ENCODE peak calls at places on chromosomes 2 and 18, in ten cellular contexts. Q is body of pancreas, B is upper lobe of left lung, S is spleen, R is suprapubic skin, F is A549, N is gastrocnemius medialis, X is IMR-90, I is heart left ventricle, G is K562. K is an unnamed sample.

GRCh38 chr2:105488198-105488757 is 89.4 kb upstream of the FHL2 start:
- DNase-seq in Q (no peak), B (no peak), S (no peak), R (no peak), F (no peak), N (peak; percentile 65), X (no peak), I (peak; percentile 87), G (no peak), K (no peak)

GRCh38 chr18:53033128-53033527 is 693.1 kb downstream of the DCC start:
- DNase-seq in Q (no peak), B (peak; percentile 20), S (no peak), R (no peak), F (no peak), N (no peak), X (no peak), I (no peak), G (no peak), K (no peak)

GRCh38 chr2:179703702-179704101 is 157.7 kb downstream of the ZNF385B start:
- DNase-seq in Q (no peak), B (no peak), S (no peak), R (no peak), F (no peak), N (no peak), X (no peak), I (no peak), G (no peak), K (no peak)

GRCh38 chr2:127145255-127145899 is 38.4 kb upstream of the BIN1 start:
- DNase-seq in Q (no peak), B (no peak), S (no peak), R (no peak), F (no peak), N (peak; percentile 72), X (peak; percentile 27), I (no peak), G (no peak), K (no peak)

GRCh38 chr2:98822301-98823164 is 91.6 kb upstream of the MGAT4A start:
- DNase-seq in Q (peak; percentile 44), B (peak; percentile 65), S (peak; percentile 94), R (no peak), F (no peak), N (no peak), X (no peak), I (peak; percentile 74), G (no peak), K (peak; percentile 88)

GRCh38 chr2:216799873-216800421 is 59.9 kb downstream of the TNP1 start:
- DNase-seq in Q (no peak), B (no peak), S (no peak), R (no peak), F (no peak), N (peak; percentile 91), X (peak; percentile 74), I (no peak), G (peak; percentile 27), K (peak; percentile 63)

GRCh38 chr2:133177196-133177595 is 391.1 kb downstream of the NCKAP5 start:
- DNase-seq in Q (no peak), B (no peak), S (no peak), R (no peak), F (no peak), N (no peak), X (peak; percentile 33), I (no peak), G (no peak), K (no peak)

GRCh38 chr2:167487728-167488127 is 599.4 kb downstream of the XIRP2 start:
- DNase-seq in Q (no peak), B (no peak), S (no peak), R (no peak), F (no peak), N (no peak), X (no peak), I (no peak), G (no peak), K (no peak)

GRCh38 chr2:237352279-237352845 is 61.6 kb downstream of the COL6A3 start:
- DNase-seq in Q (no peak), B (no peak), S (no peak), R (no peak), F (no peak), N (no peak), X (no peak), I (no peak), G (no peak), K (no peak)

GRCh38 chr2:28696261-28696660 is 55.4 kb upstream of the PPP1CB start:
- DNase-seq in Q (no peak), B (no peak), S (no peak), R (no peak), F (no peak), N (no peak), X (no peak), I (no peak), G (no peak), K (no peak)

GRCh38 chr2:42809876-42810125 is 17.4 kb upstream of the HAAO start:
- DNase-seq in Q (peak; percentile 86), B (peak; percentile 85), S (peak; percentile 96), R (peak; percentile 93), F (peak; percentile 80), N (peak; percentile 73), X (peak; percentile 77), I (peak; percentile 90), G (peak; percentile 91), K (no peak)

GRCh38 chr2:26485725-26486418 is 7.9 kb upstream of the OTOF start:
- DNase-seq in Q (no peak), B (no peak), S (peak; percentile 39), R (no peak), F (no peak), N (no peak), X (no peak), I (no peak), G (no peak), K (no peak)

GRCh38 chr2:5690231-5690630 is 2.0 kb upstream of the SOX11 start:
- DNase-seq in Q (no peak), B (no peak), S (no peak), R (no peak), F (no peak), N (no peak), X (peak; percentile 28), I (no peak), G (no peak), K (no peak)

GRCh38 chr2:174863183-174863582 is 98.9 kb upstream of the CHRNA1 start:
- DNase-seq in Q (no peak), B (no peak), S (no peak), R (no peak), F (no peak), N (no peak), X (no peak), I (no peak), G (no peak), K (no peak)

GRCh38 chr2:58006952-58007284 is 39.7 kb upstream of the VRK2 start:
- DNase-seq in Q (no peak), B (no peak), S (no peak), R (no peak), F (no peak), N (no peak), X (no peak), I (no peak), G (no peak), K (no peak)

GRCh38 chr2:7588295-7588694 is 671.1 kb downstream of the RNF144A start:
- DNase-seq in Q (no peak), B (no peak), S (no peak), R (no peak), F (no peak), N (no peak), X (no peak), I (no peak), G (no peak), K (no peak)

GRCh38 chr2:220029013-220029412 is 401.6 kb downstream of the SLC4A3 start:
- DNase-seq in Q (no peak), B (no peak), S (no peak), R (no peak), F (no peak), N (no peak), X (no peak), I (no peak), G (no peak), K (no peak)

GRCh38 chr2:118312963-118313756 is 224.9 kb downstream of the INSIG2 start:
- DNase-seq in Q (no peak), B (no peak), S (no peak), R (no peak), F (no peak), N (peak; percentile 22), X (no peak), I (no peak), G (no peak), K (no peak)
- TF ChIP-seq CTCF in Q (no peak), B (no peak), S (no peak), R (no peak), F (no peak), N (no peak), X (no peak), I (no peak), G (no peak), K (no peak)

GRCh38 chr2:233075966-233076339 is 15.8 kb downstream of the INPP5D start:
- DNase-seq in Q (no peak), B (no peak), S (no peak), R (peak; percentile 37), F (no peak), N (no peak), X (no peak), I (no peak), G (no peak), K (peak; percentile 75)
- TF ChIP-seq POLR2A in Q (no peak), B (peak; percentile 26), S (peak; percentile 52), R (no peak), F (no peak), N (no peak), X (no peak), I (no peak), G (no peak), K (no peak)

GRCh38 chr2:45300026-45300750 is 290.9 kb upstream of the SIX2 start:
- DNase-seq in Q (peak; percentile 57), B (no peak), S (no peak), R (no peak), F (no peak), N (no peak), X (no peak), I (no peak), G (no peak), K (no peak)
- TF ChIP-seq CTCF in Q (no peak), B (no peak), S (no peak), R (no peak), F (no peak), N (no peak), X (no peak), I (no peak), G (no peak), K (no peak)

GRCh38 chr2:69012310-69013122 is 463 bp upstream of the ANTXR1 start:
- DNase-seq in Q (peak; percentile 58), B (peak; percentile 45), S (peak; percentile 81), R (peak; percentile 81), F (peak; percentile 74), N (peak; percentile 19), X (peak; percentile 76), I (peak; percentile 77), G (peak; percentile 67), K (peak; percentile 93)

GRCh38 chr2:69013837-69014796 is 1.1 kb downstream of the ANTXR1 start:
- DNase-seq in Q (no peak), B (no peak), S (no peak), R (no peak), F (no peak), N (no peak), X (peak; percentile 54), I (no peak), G (no peak), K (no peak)

GRCh38 chr2:69011611-69012157 is 1.3 kb upstream of the ANTXR1 start:
- DNase-seq in Q (no peak), B (no peak), S (no peak), R (no peak), F (no peak), N (no peak), X (no peak), I (no peak), G (no peak), K (no peak)

GRCh38 chr2:69010437-69011194 is 2.4 kb upstream of the ANTXR1 start:
- DNase-seq in Q (no peak), B (peak; percentile 41), S (no peak), R (no peak), F (no peak), N (no peak), X (no peak), I (no peak), G (no peak), K (no peak)

GRCh38 chr2:69013123-69013836 is at the start of gene ANTXR1:
- DNase-seq in Q (peak; percentile 14), B (peak; percentile 40), S (peak; percentile 72), R (peak; percentile 79), F (peak; percentile 78), N (peak; percentile 32), X (peak; percentile 78), I (peak; percentile 57), G (no peak), K (peak; percentile 49)
- TF ChIP-seq POLR2A in Q (no peak), B (peak; percentile 35), S (no peak), R (no peak), F (peak; percentile 53), N (no peak), X (peak; percentile 53), I (no peak), G (no peak), K (peak; percentile 9)